ENCODE peak calls at places on chromosome X, in six cellular contexts. One of them, this sample, is unnamed.

GRCh38 chrX:146456058-146456457 is 353.5 kb upstream of the CXorf51B start:
- DNase-seq in Ammon's horn: no peak
- DNase-seq in CD8-positive, alpha-beta T cell: no peak
- DNase-seq in HuH-7.5: no peak
- DNase-seq in naive thymus-derived CD8-positive, alpha-beta T cell: no peak
- DNase-seq in activated naive CD8-positive, alpha-beta T cell treated with anti-CD3 and anti-CD28 coated beads, Interleukin-2, amount 50 U/mL, for 24 hours: no peak
- DNase-seq in this sample: no peak

GRCh38 chrX:62931625-62932024 is 419.5 kb downstream of the SPIN4 start:
- DNase-seq in Ammon's horn: no peak
- DNase-seq in CD8-positive, alpha-beta T cell: no peak
- DNase-seq in HuH-7.5: no peak
- DNase-seq in naive thymus-derived CD8-positive, alpha-beta T cell: no peak
- DNase-seq in activated naive CD8-positive, alpha-beta T cell treated with anti-CD3 and anti-CD28 coated beads, Interleukin-2, amount 50 U/mL, for 24 hours: no peak
- DNase-seq in this sample: no peak

GRCh38 chrX:78923198-78924015 is 21.8 kb upstream of the P2RY10 start:
- DNase-seq in Ammon's horn: no peak
- DNase-seq in CD8-positive, alpha-beta T cell: no peak
- DNase-seq in HuH-7.5: no peak
- DNase-seq in naive thymus-derived CD8-positive, alpha-beta T cell: no peak
- DNase-seq in activated naive CD8-positive, alpha-beta T cell treated with anti-CD3 and anti-CD28 coated beads, Interleukin-2, amount 50 U/mL, for 24 hours: no peak
- DNase-seq in this sample: no peak

GRCh38 chrX:153927936-153928760 is 2.1 kb upstream of the ARHGAP4 start:
- DNase-seq in Ammon's horn: peak; percentile 96
- DNase-seq in CD8-positive, alpha-beta T cell: peak; percentile 81
- DNase-seq in HuH-7.5: peak; percentile 98
- DNase-seq in naive thymus-derived CD8-positive, alpha-beta T cell: peak; percentile 96
- DNase-seq in activated naive CD8-positive, alpha-beta T cell treated with anti-CD3 and anti-CD28 coated beads, Interleukin-2, amount 50 U/mL, for 24 hours: peak; percentile 89
- DNase-seq in this sample: peak; percentile 96

GRCh38 chrX:36684053-36684452 is 324.1 kb upstream of the FAM47C start:
- DNase-seq in Ammon's horn: peak; percentile 1
- DNase-seq in CD8-positive, alpha-beta T cell: no peak
- DNase-seq in HuH-7.5: no peak
- DNase-seq in naive thymus-derived CD8-positive, alpha-beta T cell: no peak
- DNase-seq in activated naive CD8-positive, alpha-beta T cell treated with anti-CD3 and anti-CD28 coated beads, Interleukin-2, amount 50 U/mL, for 24 hours: no peak
- DNase-seq in this sample: no peak

GRCh38 chrX:44234541-44234940 is 108.9 kb downstream of the EFHC2 start:
- DNase-seq in Ammon's horn: no peak
- DNase-seq in CD8-positive, alpha-beta T cell: no peak
- DNase-seq in HuH-7.5: no peak
- DNase-seq in naive thymus-derived CD8-positive, alpha-beta T cell: no peak
- DNase-seq in activated naive CD8-positive, alpha-beta T cell treated with anti-CD3 and anti-CD28 coated beads, Interleukin-2, amount 50 U/mL, for 24 hours: no peak
- DNase-seq in this sample: no peak

GRCh38 chrX:8730812-8731578 is 942 bp downstream of the ANOS1 start:
- DNase-seq in Ammon's horn: no peak
- DNase-seq in CD8-positive, alpha-beta T cell: no peak
- DNase-seq in HuH-7.5: no peak
- DNase-seq in naive thymus-derived CD8-positive, alpha-beta T cell: no peak
- DNase-seq in activated naive CD8-positive, alpha-beta T cell treated with anti-CD3 and anti-CD28 coated beads, Interleukin-2, amount 50 U/mL, for 24 hours: no peak
- DNase-seq in this sample: no peak

GRCh38 chrX:123803331-123803983 is 56.4 kb upstream of the XIAP start:
- DNase-seq in Ammon's horn: no peak
- DNase-seq in CD8-positive, alpha-beta T cell: no peak
- DNase-seq in HuH-7.5: peak; percentile 17
- DNase-seq in naive thymus-derived CD8-positive, alpha-beta T cell: peak; percentile 65
- DNase-seq in activated naive CD8-positive, alpha-beta T cell treated with anti-CD3 and anti-CD28 coated beads, Interleukin-2, amount 50 U/mL, for 24 hours: peak; percentile 6
- DNase-seq in this sample: no peak

GRCh38 chrX:64195862-64196261 is 9.6 kb downstream of the AMER1 start:
- DNase-seq in Ammon's horn: no peak
- DNase-seq in CD8-positive, alpha-beta T cell: no peak
- DNase-seq in HuH-7.5: no peak
- DNase-seq in naive thymus-derived CD8-positive, alpha-beta T cell: no peak
- DNase-seq in activated naive CD8-positive, alpha-beta T cell treated with anti-CD3 and anti-CD28 coated beads, Interleukin-2, amount 50 U/mL, for 24 hours: no peak
- DNase-seq in this sample: no peak

GRCh38 chrX:96770315-96770714 is 85.7 kb downstream of the DIAPH2 start:
- DNase-seq in Ammon's horn: no peak
- DNase-seq in CD8-positive, alpha-beta T cell: no peak
- DNase-seq in HuH-7.5: no peak
- DNase-seq in naive thymus-derived CD8-positive, alpha-beta T cell: no peak
- DNase-seq in activated naive CD8-positive, alpha-beta T cell treated with anti-CD3 and anti-CD28 coated beads, Interleukin-2, amount 50 U/mL, for 24 hours: no peak
- DNase-seq in this sample: no peak

GRCh38 chrX:38704146-38704882 is 96.9 kb upstream of the MID1IP1 start:
- DNase-seq in Ammon's horn: no peak
- DNase-seq in CD8-positive, alpha-beta T cell: no peak
- DNase-seq in HuH-7.5: no peak
- DNase-seq in naive thymus-derived CD8-positive, alpha-beta T cell: no peak
- DNase-seq in activated naive CD8-positive, alpha-beta T cell treated with anti-CD3 and anti-CD28 coated beads, Interleukin-2, amount 50 U/mL, for 24 hours: no peak
- DNase-seq in this sample: no peak

GRCh38 chrX:30153881-30154260 is 61.5 kb upstream of the MAGEB2 start:
- DNase-seq in Ammon's horn: no peak
- DNase-seq in CD8-positive, alpha-beta T cell: no peak
- DNase-seq in HuH-7.5: no peak
- DNase-seq in naive thymus-derived CD8-positive, alpha-beta T cell: no peak
- DNase-seq in activated naive CD8-positive, alpha-beta T cell treated with anti-CD3 and anti-CD28 coated beads, Interleukin-2, amount 50 U/mL, for 24 hours: no peak
- DNase-seq in this sample: no peak

GRCh38 chrX:826448-826847 is 195.9 kb downstream of the SHOX start:
- DNase-seq in Ammon's horn: no peak
- DNase-seq in CD8-positive, alpha-beta T cell: no peak
- DNase-seq in HuH-7.5: no peak
- DNase-seq in naive thymus-derived CD8-positive, alpha-beta T cell: no peak
- DNase-seq in activated naive CD8-positive, alpha-beta T cell treated with anti-CD3 and anti-CD28 coated beads, Interleukin-2, amount 50 U/mL, for 24 hours: no peak
- DNase-seq in this sample: no peak

GRCh38 chrX:153971632-153972367 is at the start of gene HCFC1:
- DNase-seq in Ammon's horn: peak; percentile 88
- DNase-seq in CD8-positive, alpha-beta T cell: peak; percentile 81
- DNase-seq in HuH-7.5: peak; percentile 68
- DNase-seq in naive thymus-derived CD8-positive, alpha-beta T cell: peak; percentile 96
- DNase-seq in activated naive CD8-positive, alpha-beta T cell treated with anti-CD3 and anti-CD28 coated beads, Interleukin-2, amount 50 U/mL, for 24 hours: peak; percentile 86
- DNase-seq in this sample: peak; percentile 95

GRCh38 chrX:39643533-39643932 is 454.2 kb downstream of the BCOR start:
- DNase-seq in Ammon's horn: no peak
- DNase-seq in CD8-positive, alpha-beta T cell: no peak
- DNase-seq in HuH-7.5: no peak
- DNase-seq in naive thymus-derived CD8-positive, alpha-beta T cell: no peak
- DNase-seq in activated naive CD8-positive, alpha-beta T cell treated with anti-CD3 and anti-CD28 coated beads, Interleukin-2, amount 50 U/mL, for 24 hours: no peak
- DNase-seq in this sample: no peak

GRCh38 chrX:100976211-100976610 is 6.7 kb downstream of the ARL13A start:
- DNase-seq in Ammon's horn: no peak
- DNase-seq in CD8-positive, alpha-beta T cell: no peak
- DNase-seq in HuH-7.5: no peak
- DNase-seq in naive thymus-derived CD8-positive, alpha-beta T cell: no peak
- DNase-seq in activated naive CD8-positive, alpha-beta T cell treated with anti-CD3 and anti-CD28 coated beads, Interleukin-2, amount 50 U/mL, for 24 hours: no peak
- DNase-seq in this sample: no peak

GRCh38 chrX:38804481-38805293 is 3.4 kb downstream of the MID1IP1 start:
- DNase-seq in Ammon's horn: no peak
- DNase-seq in CD8-positive, alpha-beta T cell: peak; percentile 15
- DNase-seq in HuH-7.5: no peak
- DNase-seq in naive thymus-derived CD8-positive, alpha-beta T cell: peak; percentile 60
- DNase-seq in activated naive CD8-positive, alpha-beta T cell treated with anti-CD3 and anti-CD28 coated beads, Interleukin-2, amount 50 U/mL, for 24 hours: peak; percentile 34
- DNase-seq in this sample: peak; percentile 23

GRCh38 chrX:140944710-140945109 is 57.7 kb upstream of the SPANXB1 start:
- DNase-seq in Ammon's horn: no peak
- DNase-seq in CD8-positive, alpha-beta T cell: no peak
- DNase-seq in HuH-7.5: no peak
- DNase-seq in naive thymus-derived CD8-positive, alpha-beta T cell: no peak
- DNase-seq in activated naive CD8-positive, alpha-beta T cell treated with anti-CD3 and anti-CD28 coated beads, Interleukin-2, amount 50 U/mL, for 24 hours: no peak
- DNase-seq in this sample: no peak

GRCh38 chrX:29604381-29604780 is 611.0 kb upstream of the MAGEB2 start:
- DNase-seq in Ammon's horn: no peak
- DNase-seq in CD8-positive, alpha-beta T cell: no peak
- DNase-seq in HuH-7.5: no peak
- DNase-seq in naive thymus-derived CD8-positive, alpha-beta T cell: no peak
- DNase-seq in activated naive CD8-positive, alpha-beta T cell treated with anti-CD3 and anti-CD28 coated beads, Interleukin-2, amount 50 U/mL, for 24 hours: no peak
- DNase-seq in this sample: no peak

GRCh38 chrX:41335590-41336331 is 1.8 kb downstream of the DDX3X start:
- DNase-seq in Ammon's horn: no peak
- DNase-seq in CD8-positive, alpha-beta T cell: no peak
- DNase-seq in HuH-7.5: no peak
- DNase-seq in naive thymus-derived CD8-positive, alpha-beta T cell: no peak
- DNase-seq in activated naive CD8-positive, alpha-beta T cell treated with anti-CD3 and anti-CD28 coated beads, Interleukin-2, amount 50 U/mL, for 24 hours: no peak
- DNase-seq in this sample: no peak

GRCh38 chrX:66200855-66201795 is 37.1 kb downstream of the HEPH start:
- DNase-seq in Ammon's horn: no peak
- DNase-seq in CD8-positive, alpha-beta T cell: no peak
- DNase-seq in HuH-7.5: no peak
- DNase-seq in naive thymus-derived CD8-positive, alpha-beta T cell: no peak
- DNase-seq in activated naive CD8-positive, alpha-beta T cell treated with anti-CD3 and anti-CD28 coated beads, Interleukin-2, amount 50 U/mL, for 24 hours: no peak
- DNase-seq in this sample: peak; percentile 60

GRCh38 chrX:8815460-8816065 is 14.4 kb upstream of the FAM9A start:
- DNase-seq in Ammon's horn: peak; percentile 47
- DNase-seq in CD8-positive, alpha-beta T cell: no peak
- DNase-seq in HuH-7.5: peak; percentile 12
- DNase-seq in naive thymus-derived CD8-positive, alpha-beta T cell: no peak
- DNase-seq in activated naive CD8-positive, alpha-beta T cell treated with anti-CD3 and anti-CD28 coated beads, Interleukin-2, amount 50 U/mL, for 24 hours: no peak
- DNase-seq in this sample: no peak

GRCh38 chrX:154540897-154541535 is 5.6 kb downstream of the G6PD start:
- DNase-seq in Ammon's horn: no peak
- DNase-seq in CD8-positive, alpha-beta T cell: no peak
- DNase-seq in HuH-7.5: no peak
- DNase-seq in naive thymus-derived CD8-positive, alpha-beta T cell: no peak
- DNase-seq in activated naive CD8-positive, alpha-beta T cell treated with anti-CD3 and anti-CD28 coated beads, Interleukin-2, amount 50 U/mL, for 24 hours: no peak
- DNase-seq in this sample: no peak